ENCODE peak calls at places on chromosomes 2 and 18, in ten cellular contexts. A is GM12865; E is non-pigmented ciliary epithelial cell; Y is CD8-positive, alpha-beta T cell; J is HL-60; F is dermis microvascular lymphatic vessel endothelial cell; L is activated T-cell treated with anti-CD3 and anti-CD28 coated beads for 24 hours; W is stimulated activated naive CD8-positive, alpha-beta T cell treated with anti-CD3 and anti-CD28 coated beads, Interleukin-15, amount 100 ng/mL, for 72 hours; G is mucosa of gallbladder; N is A549. V is an unnamed sample.

GRCh38 chr2:164335128-164335527 is 286.2 kb downstream of the GRB14 start:
- DNase-seq in L (no peak), J (no peak), W (no peak), Y (no peak), G (no peak), A (no peak), E (no peak), F (no peak), N (no peak), V (no peak)

GRCh38 chr2:53104263-53104662 is 663.3 kb upstream of the CHAC2 start:
- DNase-seq in N (peak; percentile 86), J (no peak), F (no peak), E (peak; percentile 44), L (no peak), A (no peak), Y (no peak), G (peak; percentile 16), W (no peak), V (no peak)

GRCh38 chr2:200342235-200342634 is 35.7 kb downstream of the SPATS2L start:
- DNase-seq in E (no peak), N (no peak), F (no peak), Y (no peak), A (no peak), G (no peak), J (no peak), W (no peak), L (no peak), V (no peak)

GRCh38 chr2:235864746-235865535 is 303.2 kb downstream of the GBX2 start:
- DNase-seq in J (no peak), Y (no peak), L (no peak), A (no peak), N (no peak), F (no peak), E (no peak), W (no peak), G (no peak), V (no peak)

GRCh38 chr2:3172265-3172935 is 205.2 kb downstream of the EIPR1 start:
- DNase-seq in L (no peak), J (no peak), E (no peak), W (no peak), A (no peak), N (no peak), Y (no peak), G (no peak), F (no peak), V (no peak)

GRCh38 chr2:200397785-200398184 is 91.3 kb downstream of the SPATS2L start:
- DNase-seq in N (no peak), F (no peak), J (no peak), E (no peak), Y (no peak), G (no peak), A (no peak), L (no peak), W (no peak), V (no peak)

GRCh38 chr18:37742436-37742835 is 176.8 kb upstream of the CELF4 start:
- DNase-seq in Y (no peak), J (no peak), F (no peak), E (no peak), A (no peak), G (no peak), L (no peak), W (no peak), N (no peak), V (no peak)

GRCh38 chr2:156562136-156562535 is 126.0 kb downstream of the GPD2 start:
- DNase-seq in Y (no peak), W (no peak), G (no peak), A (no peak), E (no peak), J (no peak), N (no peak), F (no peak), L (no peak), V (no peak)

GRCh38 chr2:38507712-38508111 is 95.0 kb downstream of the HNRNPLL start:
- DNase-seq in L (no peak), F (no peak), J (no peak), E (no peak), Y (no peak), G (no peak), W (no peak), A (no peak), N (no peak), V (no peak)

GRCh38 chr2:179021258-179021657 is 28.7 kb downstream of the CCDC141 start:
- DNase-seq in W (no peak), N (no peak), E (no peak), L (no peak), F (no peak), G (no peak), A (peak; percentile 85), J (no peak), Y (no peak), V (no peak)

GRCh38 chr2:98615481-98615880 is 7.1 kb downstream of the UNC50 start:
- DNase-seq in A (no peak), L (no peak), G (no peak), E (no peak), N (peak; percentile 25), W (no peak), J (peak; percentile 8), F (no peak), Y (no peak), V (no peak)

GRCh38 chr18:36655894-36656293 is 172.9 kb downstream of the TPGS2 start:
- DNase-seq in W (no peak), F (no peak), E (no peak), J (no peak), L (no peak), Y (no peak), G (no peak), N (no peak), A (no peak), V (no peak)

GRCh38 chr18:67517224-67517765 is 775 bp upstream of the DSEL start:
- DNase-seq in Y (peak; percentile 14), G (peak; percentile 20), F (no peak), A (peak; percentile 4), J (no peak), E (no peak), N (no peak), W (no peak), L (no peak), V (no peak)

GRCh38 chr2:47696478-47696831 is 86.5 kb upstream of the MSH6 start:
- DNase-seq in W (no peak), N (no peak), L (no peak), G (no peak), E (no peak), J (no peak), Y (no peak), A (no peak), F (no peak), V (no peak)

GRCh38 chr2:8922431-8922830 is 81.1 kb downstream of the MBOAT2 start:
- DNase-seq in E (no peak), J (no peak), F (no peak), A (no peak), Y (no peak), G (no peak), W (no peak), N (no peak), L (no peak), V (no peak)

GRCh38 chr2:102522890-102523289 is 49.9 kb downstream of the SLC9A4 start:
- DNase-seq in N (no peak), J (no peak), Y (no peak), E (no peak), G (no peak), F (no peak), L (no peak), W (no peak), A (no peak), V (no peak)

GRCh38 chr2:71736091-71736878 is 282.9 kb downstream of the DYSF start:
- DNase-seq in L (no peak), Y (no peak), E (no peak), A (no peak), J (no peak), N (no peak), F (no peak), G (no peak), W (no peak), V (no peak)

V was measured in stimulated activated CD4-positive, alpha-beta T cell treated with anti-CD3 and anti-CD28 coated beads, Interleukin-2, amount 100 ng/mL, for 48 hours.